ENCODE peak calls at places on chromosomes 16 and 17, in eight cellular contexts. T is left lung, G is body of pancreas, B is AG04450, C is heart left ventricle, R is fibroblast of pulmonary artery, Q is bronchial epithelial cell, W is prostate gland. N is an unnamed sample.

GRCh38 chr17:38448208-38448776 is 20.0 kb downstream of the ARHGAP23 start:
- DNase-seq in R (no peak), W (no peak), T (no peak), G (no peak), Q (peak), C (no peak), B (no peak), N (no peak)

GRCh38 chr17:81048827-81049371 is 13.9 kb downstream of the BAIAP2 start:
- DNase-seq in C (no peak), G (no peak), R (no peak), T (no peak), Q (no peak), W (no peak), B (no peak), N (no peak)

GRCh38 chr17:35918665-35919064 is 11.9 kb downstream of the RDM1 start:
- DNase-seq in C (no peak), T (no peak), R (peak), G (no peak), W (no peak), B (no peak), Q (peak), N (no peak)

GRCh38 chr17:50151937-50152547 is 1.6 kb upstream of the PPP1R9B start:
- DNase-seq in B (no peak), R (peak), C (peak), G (peak), Q (peak), W (peak), T (peak), N (peak)

GRCh38 chr16:86697715-86698114 is 119.4 kb downstream of the FOXL1 start:
- DNase-seq in Q (no peak), R (peak), T (no peak), G (no peak), B (peak), C (no peak), W (no peak), N (no peak)

GRCh38 chr17:17810374-17811248 is 26.2 kb downstream of the SREBF1 start:
- DNase-seq in G (no peak), T (no peak), B (no peak), Q (no peak), C (no peak), R (peak), W (no peak), N (no peak)

GRCh38 chr16:54066451-54067056 is 220.0 kb downstream of the IRX3 start:
- DNase-seq in R (peak), C (no peak), B (no peak), Q (peak), T (no peak), G (no peak), W (no peak), N (no peak)

GRCh38 chr17:9291912-9292562 is 270.7 kb downstream of the NTN1 start:
- DNase-seq in T (no peak), W (peak), G (peak), C (peak), R (peak), B (peak), Q (peak), N (no peak)

GRCh38 chr17:9199474-9200196 is 178.3 kb downstream of the NTN1 start:
- DNase-seq in T (no peak), G (no peak), W (no peak), Q (no peak), R (no peak), B (no peak), C (no peak), N (no peak)

GRCh38 chr16:73217654-73218053 is 169.7 kb upstream of the ZFHX3 start:
- DNase-seq in C (no peak), Q (no peak), W (no peak), B (no peak), R (no peak), T (no peak), G (no peak), N (no peak)

GRCh38 chr17:59652119-59652518 is 32.4 kb downstream of the CLTC start:
- DNase-seq in W (no peak), B (peak), R (peak), C (no peak), G (no peak), Q (no peak), T (no peak), N (no peak)

GRCh38 chr17:59093702-59094231 is 12.9 kb downstream of the TRIM37 start:
- DNase-seq in Q (peak), G (peak), T (peak), B (peak), C (peak), R (peak), W (no peak), N (peak)

GRCh38 chr17:75077490-75078096 is 10.2 kb upstream of the SLC16A5 start:
- DNase-seq in B (no peak), G (peak), C (peak), W (peak), T (peak), Q (no peak), R (no peak), N (peak)

GRCh38 chr17:80652751-80653330 is 108.2 kb downstream of the RPTOR start:
- DNase-seq in C (no peak), T (no peak), G (no peak), B (no peak), R (no peak), Q (no peak), W (no peak), N (no peak)

GRCh38 chr17:8122391-8122922 is 1.4 kb downstream of the HES7 start:
- DNase-seq in C (no peak), B (no peak), G (no peak), W (no peak), T (no peak), R (no peak), Q (no peak), N (no peak)

GRCh38 chr16:9090101-9090959 is 1.1 kb upstream of the HAPSTR1 start:
- DNase-seq in C (peak), W (peak), B (no peak), T (peak), R (no peak), G (peak), Q (no peak), N (peak)

GRCh38 chr16:47970291-47970931 is 185.4 kb downstream of the ABCC12 start:
- DNase-seq in T (no peak), Q (peak), R (peak), W (no peak), G (no peak), B (peak), C (no peak), N (no peak)

GRCh38 chr17:30942311-30943079 is 20.8 kb downstream of the ADAP2 start:
- DNase-seq in B (no peak), Q (no peak), G (no peak), T (no peak), R (no peak), W (no peak), C (no peak), N (no peak)

GRCh38 chr16:14559809-14560227 is 70.2 kb downstream of the PARN start:
- DNase-seq in G (peak), R (peak), C (no peak), T (peak), B (no peak), W (peak), Q (peak), N (peak)

GRCh38 chr16:85321856-85322271 is 209.6 kb upstream of the CIBAR2 start:
- DNase-seq in C (peak), B (peak), G (peak), Q (no peak), T (peak), W (peak), R (peak), N (peak)

GRCh38 chr17:45135978-45136791 is 698 bp downstream of the ACBD4 start:
- DNase-seq in R (no peak), B (no peak), G (peak), Q (no peak), W (no peak), C (no peak), T (no peak), N (peak)

GRCh38 chr16:57276596-57276995 is 7.9 kb downstream of the PLLP start:
- DNase-seq in C (no peak), B (no peak), G (peak), T (no peak), W (peak), Q (peak), R (peak), N (no peak)

GRCh38 chr16:71537643-71538042 is 11.4 kb downstream of the CHST4 start:
- DNase-seq in W (peak), C (no peak), T (no peak), Q (peak), G (peak), B (peak), R (peak), N (no peak)

GRCh38 chr17:7858487-7858832 is 657 bp downstream of the CYB5D1 start:
- DNase-seq in G (peak), B (no peak), R (peak), C (peak), T (peak), Q (no peak), W (no peak), N (peak)

GRCh38 chr16:87303962-87304521 is 13.2 kb downstream of the C16orf95 start:
- DNase-seq in C (no peak), T (no peak), Q (no peak), R (no peak), W (no peak), B (no peak), G (no peak), N (no peak)

GRCh38 chr17:78973196-78973595 is 6.5 kb downstream of the LGALS3BP start:
- DNase-seq in T (no peak), R (no peak), G (no peak), Q (no peak), B (no peak), W (no peak), C (no peak), N (no peak)

GRCh38 chr17:78973792-78974520 is 5.8 kb downstream of the LGALS3BP start:
- DNase-seq in W (no peak), T (no peak), R (no peak), C (no peak), G (no peak), Q (no peak), B (no peak), N (no peak)

GRCh38 chr17:78972507-78973105 is 7.1 kb downstream of the LGALS3BP start:
- DNase-seq in C (no peak), R (no peak), T (no peak), B (no peak), G (no peak), Q (no peak), W (no peak), N (no peak)

GRCh38 chr17:78976907-78977680 is 2.6 kb downstream of the LGALS3BP start:
- DNase-seq in T (no peak), C (no peak), G (no peak), R (no peak), Q (no peak), B (no peak), W (no peak), N (no peak)

GRCh38 chr17:78974635-78975591 is 4.8 kb downstream of the LGALS3BP start:
- DNase-seq in Q (peak), R (peak), T (peak), B (peak), C (peak), W (peak), G (peak), N (peak)
- H3K4me3 ChIP-seq in Q (no peak), R (peak), T (no peak), B (no peak), C (peak), W (no peak), G (no peak), N (no peak)

GRCh38 chr17:14310101-14310500 is 9.2 kb downstream of the HS3ST3B1 start:
- DNase-seq in Q (no peak), R (no peak), W (no peak), T (no peak), G (no peak), B (no peak), C (no peak), N (no peak)
- H3K4me3 ChIP-seq in Q (peak), R (peak), W (peak), T (peak), G (no peak), B (peak), C (peak), N (peak)

GRCh38 chr17:28597606-28598383 is 1.0 kb downstream of the SPAG5 start:
- DNase-seq in R (no peak), W (no peak), Q (peak), B (no peak), C (no peak), G (no peak), T (no peak), N (no peak)
- H3K4me3 ChIP-seq in R (peak), W (no peak), Q (peak), B (peak), C (no peak), G (no peak), T (peak), N (no peak)

GRCh38 chr16:89319883-89320716 is 102.6 kb downstream of the ZNF778 start:
- DNase-seq in Q (peak), B (no peak), C (no peak), T (no peak), W (no peak), G (peak), R (peak), N (peak)
- H3K4me3 ChIP-seq in Q (no peak), B (peak), C (peak), T (no peak), W (no peak), G (no peak), R (peak), N (no peak)